ENCODE peak calls at places on chromosomes 7 and 10, in five cellular contexts. One of them, this sample, is unnamed.

GRCh38 chr10:133182190-133182589 is 22.2 kb downstream of the KNDC1 start:
- DNase-seq in trophoblast cell: no peak
- DNase-seq in neuronal stem cell: no peak
- DNase-seq in H9: no peak
- DNase-seq in IMR-90: no peak
- DNase-seq in this sample: no peak

GRCh38 chr10:31697271-31698168 is 231.1 kb downstream of the ARHGAP12 start:
- DNase-seq in trophoblast cell: peak
- DNase-seq in neuronal stem cell: no peak
- DNase-seq in H9: no peak
- DNase-seq in IMR-90: peak
- DNase-seq in this sample: no peak

GRCh38 chr7:139995034-139995915 is 67.5 kb downstream of the PARP12 start:
- DNase-seq in trophoblast cell: no peak
- DNase-seq in neuronal stem cell: no peak
- DNase-seq in H9: no peak
- DNase-seq in IMR-90: peak
- DNase-seq in this sample: no peak

GRCh38 chr7:118029881-118030422 is 154.0 kb upstream of the LSM8 start:
- DNase-seq in trophoblast cell: no peak
- DNase-seq in neuronal stem cell: no peak
- DNase-seq in H9: no peak
- DNase-seq in IMR-90: no peak
- DNase-seq in this sample: no peak

GRCh38 chr7:148763622-148764021 is 64.9 kb downstream of the CUL1 start:
- DNase-seq in trophoblast cell: no peak
- DNase-seq in neuronal stem cell: no peak
- DNase-seq in H9: no peak
- DNase-seq in IMR-90: peak
- DNase-seq in this sample: no peak

GRCh38 chr10:34996843-34997242 is 93.3 kb downstream of the CUL2 start:
- DNase-seq in trophoblast cell: no peak
- DNase-seq in neuronal stem cell: no peak
- DNase-seq in H9: no peak
- DNase-seq in IMR-90: peak
- DNase-seq in this sample: no peak

GRCh38 chr7:94001396-94001795 is 2.8 kb downstream of the BET1 start:
- DNase-seq in trophoblast cell: no peak
- DNase-seq in neuronal stem cell: no peak
- DNase-seq in H9: no peak
- DNase-seq in IMR-90: peak
- DNase-seq in this sample: no peak

GRCh38 chr10:99629625-99629978 is 9.4 kb upstream of the SLC25A28 start:
- DNase-seq in trophoblast cell: no peak
- DNase-seq in neuronal stem cell: no peak
- DNase-seq in H9: no peak
- DNase-seq in IMR-90: no peak
- DNase-seq in this sample: no peak

GRCh38 chr10:5946786-5947185 is 30.6 kb downstream of the IL15RA start:
- DNase-seq in trophoblast cell: no peak
- DNase-seq in neuronal stem cell: no peak
- DNase-seq in H9: no peak
- DNase-seq in IMR-90: no peak
- DNase-seq in this sample: no peak
- H4K91ac ChIP-seq in trophoblast cell: no peak
- H4K91ac ChIP-seq in neuronal stem cell: no peak
- H4K91ac ChIP-seq in H9: no peak
- H4K91ac ChIP-seq in IMR-90: peak
- H4K91ac ChIP-seq in this sample: no peak

GRCh38 chr10:93861825-93862224 is 32.0 kb upstream of the SLC35G1 start:
- DNase-seq in trophoblast cell: no peak
- DNase-seq in neuronal stem cell: no peak
- DNase-seq in H9: no peak
- DNase-seq in IMR-90: no peak
- DNase-seq in this sample: no peak
- H4K91ac ChIP-seq in trophoblast cell: no peak
- H4K91ac ChIP-seq in neuronal stem cell: no peak
- H4K91ac ChIP-seq in H9: no peak
- H4K91ac ChIP-seq in IMR-90: no peak
- H4K91ac ChIP-seq in this sample: no peak

GRCh38 chr7:116356333-116356965 is 143.1 kb upstream of the CAV2 start:
- DNase-seq in trophoblast cell: no peak
- DNase-seq in neuronal stem cell: no peak
- DNase-seq in H9: no peak
- DNase-seq in IMR-90: no peak
- DNase-seq in this sample: no peak

GRCh38 chr7:116355423-116355765 is 144.1 kb upstream of the CAV2 start:
- DNase-seq in trophoblast cell: no peak
- DNase-seq in neuronal stem cell: no peak
- DNase-seq in H9: no peak
- DNase-seq in IMR-90: no peak
- DNase-seq in this sample: no peak

GRCh38 chr7:116354171-116354545 is 143.8 kb downstream of the TES start:
- DNase-seq in trophoblast cell: peak
- DNase-seq in neuronal stem cell: no peak
- DNase-seq in H9: no peak
- DNase-seq in IMR-90: peak
- DNase-seq in this sample: no peak

GRCh38 chr7:116353614-116354013 is 143.3 kb downstream of the TES start:
- DNase-seq in trophoblast cell: peak
- DNase-seq in neuronal stem cell: no peak
- DNase-seq in H9: no peak
- DNase-seq in IMR-90: no peak
- DNase-seq in this sample: no peak

GRCh38 chr7:116354546-116355422 is 144.4 kb downstream of the TES start:
- DNase-seq in trophoblast cell: peak
- DNase-seq in neuronal stem cell: no peak
- DNase-seq in H9: peak
- DNase-seq in IMR-90: peak
- DNase-seq in this sample: peak
- H4K91ac ChIP-seq in trophoblast cell: no peak
- H4K91ac ChIP-seq in neuronal stem cell: no peak
- H4K91ac ChIP-seq in H9: no peak
- H4K91ac ChIP-seq in IMR-90: peak
- H4K91ac ChIP-seq in this sample: no peak

DNA sequence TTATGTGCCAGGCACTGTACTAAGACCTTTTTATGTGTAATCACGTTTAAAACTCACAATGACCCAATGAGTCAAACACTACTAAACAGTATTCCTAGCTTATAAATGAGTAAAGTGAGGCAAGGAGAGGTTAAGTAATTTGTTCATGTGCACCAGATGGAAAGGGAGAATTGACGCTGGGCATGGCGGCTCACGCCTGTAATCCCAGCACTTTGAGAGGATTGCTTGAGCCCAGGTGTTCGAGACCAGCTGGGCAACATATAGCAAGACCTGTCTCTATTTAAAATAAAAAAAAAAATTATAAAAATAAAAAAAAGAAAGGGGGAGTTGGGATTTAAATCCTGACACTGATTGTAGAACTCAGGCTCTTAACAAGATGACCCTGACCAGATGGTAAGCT is 46.7 kb upstream of the DLG5 start:
- DNase-seq in trophoblast cell: no peak
- DNase-seq in neuronal stem cell: no peak
- DNase-seq in H9: no peak
- DNase-seq in IMR-90: no peak
- DNase-seq in this sample: no peak
- H4K91ac ChIP-seq in trophoblast cell: no peak
- H4K91ac ChIP-seq in neuronal stem cell: no peak
- H4K91ac ChIP-seq in H9: no peak
- H4K91ac ChIP-seq in IMR-90: no peak
- H4K91ac ChIP-seq in this sample: no peak

GRCh38 chr7:2803755-2804154 is 40.4 kb downstream of the GNA12 start:
- DNase-seq in trophoblast cell: no peak
- DNase-seq in neuronal stem cell: no peak
- DNase-seq in H9: no peak
- DNase-seq in IMR-90: no peak
- DNase-seq in this sample: no peak

GRCh38 chr7:2802082-2802481 is 42.0 kb downstream of the GNA12 start:
- DNase-seq in trophoblast cell: no peak
- DNase-seq in neuronal stem cell: no peak
- DNase-seq in H9: no peak
- DNase-seq in IMR-90: peak
- DNase-seq in this sample: no peak

GRCh38 chr7:2802504-2803341 is 41.4 kb downstream of the GNA12 start:
- DNase-seq in trophoblast cell: no peak
- DNase-seq in neuronal stem cell: no peak
- DNase-seq in H9: no peak
- DNase-seq in IMR-90: peak
- DNase-seq in this sample: peak

GRCh38 chr7:2804227-2804763 is 39.8 kb downstream of the GNA12 start:
- DNase-seq in trophoblast cell: no peak
- DNase-seq in neuronal stem cell: no peak
- DNase-seq in H9: no peak
- DNase-seq in IMR-90: no peak
- DNase-seq in this sample: peak

GRCh38 chr7:2803342-2803692 is 40.8 kb downstream of the GNA12 start:
- DNase-seq in trophoblast cell: no peak
- DNase-seq in neuronal stem cell: no peak
- DNase-seq in H9: no peak
- DNase-seq in IMR-90: no peak
- DNase-seq in this sample: no peak
- H4K91ac ChIP-seq in trophoblast cell: peak
- H4K91ac ChIP-seq in neuronal stem cell: no peak
- H4K91ac ChIP-seq in H9: peak
- H4K91ac ChIP-seq in IMR-90: peak
- H4K91ac ChIP-seq in this sample: peak

GRCh38 chr7:55104123-55104522 is 85.3 kb downstream of the EGFR start:
- DNase-seq in trophoblast cell: no peak
- DNase-seq in neuronal stem cell: no peak
- DNase-seq in H9: no peak
- DNase-seq in IMR-90: no peak
- DNase-seq in this sample: no peak
- H4K91ac ChIP-seq in trophoblast cell: no peak
- H4K91ac ChIP-seq in neuronal stem cell: no peak
- H4K91ac ChIP-seq in H9: no peak
- H4K91ac ChIP-seq in IMR-90: no peak
- H4K91ac ChIP-seq in this sample: no peak